ENCODE peak calls at places on chromosomes 6 and 20, in ten cellular contexts. J is mesendoderm, N is MM.1S, A is neural progenitor cell, D is colonic mucosa, F is GM23248, T is PC-3, Y is fibroblast of lung, G is IMR-90, E is endothelial cell of umbilical vein. U is an unnamed sample.

GRCh38 chr6:79466222-79466834 is 70.9 kb downstream of the LCA5 start:
- DNase-seq in J (peak), N (no peak), A (peak), D (no peak), F (peak), T (peak), Y (peak), G (peak), E (peak), U (no peak)

GRCh38 chr20:33481431-33481941 is 8.4 kb upstream of the CBFA2T2 start:
- DNase-seq in J (no peak), N (no peak), A (no peak), D (no peak), F (no peak), T (no peak), Y (no peak), G (no peak), E (no peak), U (no peak)

GRCh38 chr6:46917002-46917401 is 4.7 kb downstream of the ADGRF5 start:
- DNase-seq in J (no peak), N (no peak), A (no peak), D (no peak), F (no peak), T (no peak), Y (no peak), G (no peak), E (no peak), U (no peak)

GRCh38 chr6:63923139-63923739 is 287.6 kb downstream of the PHF3 start:
- DNase-seq in J (peak), N (peak), A (peak), D (no peak), F (peak), T (peak), Y (peak), G (peak), E (peak), U (no peak)

GRCh38 chr20:40080059-40080652 is 608.9 kb downstream of the MAFB start:
- DNase-seq in J (peak), N (no peak), A (no peak), D (no peak), F (no peak), T (no peak), Y (no peak), G (no peak), E (no peak), U (peak)

GRCh38 chr6:130373992-130374391 is 8.2 kb downstream of the TMEM200A start:
- DNase-seq in J (no peak), N (no peak), A (no peak), D (no peak), F (no peak), T (no peak), Y (no peak), G (no peak), E (no peak), U (no peak)

GRCh38 chr20:33963756-33964155 is 30.0 kb upstream of the RALY start:
- DNase-seq in J (no peak), N (peak), A (no peak), D (no peak), F (no peak), T (no peak), Y (no peak), G (no peak), E (no peak), U (no peak)

GRCh38 chr20:35329435-35330139 is 37.4 kb upstream of the FAM83C start:
- DNase-seq in J (peak), N (peak), A (peak), D (peak), F (peak), T (peak), Y (no peak), G (peak), E (no peak), U (peak)

GRCh38 chr20:11843289-11843688 is 74.4 kb upstream of the BTBD3 start:
- DNase-seq in J (no peak), N (no peak), A (no peak), D (no peak), F (no peak), T (no peak), Y (no peak), G (no peak), E (no peak), U (no peak)

GRCh38 chr20:7758436-7758835 is 181.8 kb downstream of the HAO1 start:
- DNase-seq in J (no peak), N (no peak), A (no peak), D (no peak), F (peak), T (no peak), Y (peak), G (no peak), E (no peak), U (no peak)

GRCh38 chr6:2665169-2666070 is 85.3 kb downstream of the MYLK4 start:
- DNase-seq in J (no peak), N (no peak), A (no peak), D (no peak), F (no peak), T (no peak), Y (peak), G (peak), E (no peak), U (no peak)

GRCh38 chr6:159833556-159833955 is 33.5 kb downstream of the PNLDC1 start:
- DNase-seq in J (no peak), N (no peak), A (no peak), D (no peak), F (peak), T (peak), Y (peak), G (peak), E (no peak), U (no peak)

GRCh38 chr6:158284340-158285210 is 27.7 kb upstream of the TULP4 start:
- DNase-seq in J (peak), N (peak), A (peak), D (no peak), F (peak), T (no peak), Y (peak), G (peak), E (no peak), U (peak)

GRCh38 chr6:2381872-2382661 is 136.7 kb upstream of the GMDS start:
- DNase-seq in J (no peak), N (no peak), A (no peak), D (no peak), F (no peak), T (no peak), Y (no peak), G (no peak), E (peak), U (no peak)

GRCh38 chr6:21845018-21845417 is 251.5 kb downstream of the SOX4 start:
- DNase-seq in J (no peak), N (no peak), A (peak), D (no peak), F (no peak), T (no peak), Y (no peak), G (no peak), E (peak), U (no peak)

GRCh38 chr20:326645-327031 is 1.3 kb downstream of the SOX12 start:
- DNase-seq in J (peak), N (peak), A (peak), D (no peak), F (peak), T (peak), Y (no peak), G (no peak), E (peak), U (peak)

GRCh38 chr6:16286151-16286522 is 47.8 kb downstream of the GMPR start:
- DNase-seq in J (peak), N (peak), A (peak), D (no peak), F (peak), T (peak), Y (peak), G (peak), E (peak), U (peak)

GRCh38 chr6:158374020-158374419 is 61.8 kb downstream of the TULP4 start:
- DNase-seq in J (no peak), N (no peak), A (no peak), D (no peak), F (no peak), T (no peak), Y (peak), G (peak), E (no peak), U (no peak)

GRCh38 chr6:16524380-16524707 is 236.9 kb downstream of the ATXN1 start:
- DNase-seq in J (no peak), N (no peak), A (no peak), D (no peak), F (peak), T (no peak), Y (peak), G (peak), E (no peak), U (no peak)

DNA sequence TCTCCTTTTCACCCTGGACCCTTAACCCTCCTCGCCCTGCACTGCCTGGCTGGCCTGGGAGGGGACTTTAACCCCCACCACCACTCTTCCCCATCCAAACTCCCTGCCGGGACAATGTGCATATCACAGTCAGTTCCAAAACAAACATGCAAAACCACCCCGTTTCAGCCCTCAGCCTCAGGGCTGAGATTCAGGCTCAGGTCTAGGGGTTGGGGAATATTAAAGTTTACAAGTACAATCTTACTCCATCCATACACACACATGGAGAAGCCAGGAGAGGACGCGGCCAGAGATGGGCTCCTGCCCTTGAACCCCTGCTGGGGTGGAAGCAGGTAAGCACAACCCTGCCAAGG is 534 bp downstream of the KIAA1755 start:
- DNase-seq in J (no peak), N (no peak), A (no peak), D (no peak), F (peak), T (no peak), Y (peak), G (no peak), E (no peak), U (no peak)
- H3K4me3 ChIP-seq in J (no peak), N (no peak), A (peak), D (peak), F (peak), T (no peak), Y (peak), G (peak), E (no peak), U (no peak)

GRCh38 chr20:50545123-50545522 is 34.9 kb downstream of the PTPN1 start:
- DNase-seq in J (no peak), N (no peak), A (no peak), D (no peak), F (no peak), T (no peak), Y (peak), G (no peak), E (no peak), U (no peak)

GRCh38 chr20:50538276-50538675 is 28.1 kb downstream of the PTPN1 start:
- DNase-seq in J (no peak), N (no peak), A (no peak), D (no peak), F (no peak), T (no peak), Y (no peak), G (no peak), E (peak), U (no peak)

GRCh38 chr20:50540620-50541605 is 30.7 kb downstream of the PTPN1 start:
- DNase-seq in J (peak), N (no peak), A (no peak), D (no peak), F (peak), T (peak), Y (peak), G (peak), E (peak), U (no peak)

GRCh38 chr20:50543326-50543725 is 33.1 kb downstream of the PTPN1 start:
- DNase-seq in J (no peak), N (no peak), A (no peak), D (no peak), F (no peak), T (no peak), Y (no peak), G (no peak), E (no peak), U (no peak)

GRCh38 chr20:50541606-50542041 is 31.4 kb downstream of the PTPN1 start:
- DNase-seq in J (no peak), N (no peak), A (no peak), D (no peak), F (no peak), T (no peak), Y (no peak), G (no peak), E (peak), U (no peak)
- H3K27ac ChIP-seq in J (no peak), N (no peak), A (no peak), D (no peak), F (peak), T (no peak), Y (peak), G (peak), E (peak), U (no peak)

GRCh38 chr6:26318459-26319404 is 46.3 kb upstream of the BTN3A2 start:
- DNase-seq in J (peak), N (no peak), A (no peak), D (no peak), F (no peak), T (no peak), Y (no peak), G (no peak), E (no peak), U (peak)
- H3K9ac ChIP-seq in J (peak), N (no peak), A (no peak), D (no peak), F (no peak), T (no peak), Y (no peak), G (no peak), E (no peak), U (no peak)

DNA sequence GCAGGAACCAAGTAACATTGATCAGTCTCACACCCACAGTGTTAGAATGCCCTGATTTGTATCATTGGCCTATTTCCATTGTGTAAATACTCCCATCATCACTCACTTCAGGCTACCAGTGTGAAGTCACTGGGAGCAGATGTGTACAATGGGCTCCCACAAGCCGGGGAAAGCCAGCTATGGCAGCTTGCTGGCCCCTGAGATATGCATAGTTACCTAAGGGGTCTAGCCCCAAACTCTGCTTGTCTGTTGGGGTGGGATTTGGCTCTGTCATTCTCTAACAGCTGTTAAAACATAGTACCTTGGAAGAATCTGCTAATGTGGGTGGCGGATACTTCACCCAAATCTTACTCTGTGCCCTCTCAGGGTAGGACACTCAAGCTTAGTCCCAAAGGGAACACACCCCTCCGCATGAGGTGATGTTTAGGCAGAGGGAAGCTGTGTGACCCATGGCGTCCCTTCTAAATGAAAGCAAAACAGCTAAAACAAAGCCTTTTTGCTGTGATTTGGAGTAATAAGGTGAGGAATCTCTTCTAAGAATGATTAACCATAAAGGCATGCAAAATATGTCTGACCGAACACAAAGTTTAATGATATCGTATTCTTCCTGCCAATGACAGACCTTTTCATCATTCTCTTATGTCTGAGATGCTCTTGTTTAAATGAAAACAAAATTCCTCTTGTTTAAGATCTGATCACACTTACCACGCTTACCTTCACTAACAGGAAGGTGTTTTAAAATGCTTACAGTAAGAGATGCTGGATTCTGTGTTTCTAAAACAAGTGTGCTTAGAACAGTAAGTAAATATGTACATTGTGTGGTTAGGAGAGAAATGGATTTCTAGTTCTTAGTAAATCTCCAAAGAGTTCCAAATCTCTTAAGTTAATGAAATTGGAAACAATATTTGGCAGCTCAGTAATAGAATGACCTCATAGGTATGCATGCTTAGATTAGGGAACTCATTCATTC is 46.0 kb upstream of the PXDC1 start:
- DNase-seq in J (peak), N (no peak), A (no peak), D (no peak), F (peak), T (peak), Y (peak), G (peak), E (peak), U (no peak)
- H3K4me3 ChIP-seq in J (no peak), N (no peak), A (no peak), D (no peak), F (peak), T (peak), Y (no peak), G (peak), E (no peak), U (no peak)

GRCh38 chr6:41699063-41699462 is 36.3 kb downstream of the TFEB start:
- DNase-seq in J (no peak), N (no peak), A (no peak), D (no peak), F (no peak), T (no peak), Y (no peak), G (no peak), E (no peak), U (no peak)
- H3K27ac ChIP-seq in J (no peak), N (no peak), A (no peak), D (no peak), F (peak), T (no peak), Y (peak), G (peak), E (peak), U (no peak)

GRCh38 chr6:31676904-31677303 is 4.0 kb downstream of the LY6G5C start:
- DNase-seq in J (no peak), N (no peak), A (no peak), D (no peak), F (peak), T (peak), Y (no peak), G (no peak), E (no peak), U (no peak)

GRCh38 chr6:31676322-31676903 is 4.5 kb downstream of the LY6G5C start:
- DNase-seq in J (no peak), N (no peak), A (no peak), D (no peak), F (no peak), T (no peak), Y (no peak), G (no peak), E (no peak), U (no peak)

GRCh38 chr6:31680226-31680840 is 534 bp downstream of the LY6G5C start:
- DNase-seq in J (no peak), N (no peak), A (no peak), D (no peak), F (no peak), T (no peak), Y (no peak), G (no peak), E (no peak), U (no peak)

GRCh38 chr6:31677955-31678354 is 2.9 kb downstream of the LY6G5C start:
- DNase-seq in J (no peak), N (no peak), A (no peak), D (no peak), F (no peak), T (no peak), Y (no peak), G (no peak), E (no peak), U (no peak)

DNA sequence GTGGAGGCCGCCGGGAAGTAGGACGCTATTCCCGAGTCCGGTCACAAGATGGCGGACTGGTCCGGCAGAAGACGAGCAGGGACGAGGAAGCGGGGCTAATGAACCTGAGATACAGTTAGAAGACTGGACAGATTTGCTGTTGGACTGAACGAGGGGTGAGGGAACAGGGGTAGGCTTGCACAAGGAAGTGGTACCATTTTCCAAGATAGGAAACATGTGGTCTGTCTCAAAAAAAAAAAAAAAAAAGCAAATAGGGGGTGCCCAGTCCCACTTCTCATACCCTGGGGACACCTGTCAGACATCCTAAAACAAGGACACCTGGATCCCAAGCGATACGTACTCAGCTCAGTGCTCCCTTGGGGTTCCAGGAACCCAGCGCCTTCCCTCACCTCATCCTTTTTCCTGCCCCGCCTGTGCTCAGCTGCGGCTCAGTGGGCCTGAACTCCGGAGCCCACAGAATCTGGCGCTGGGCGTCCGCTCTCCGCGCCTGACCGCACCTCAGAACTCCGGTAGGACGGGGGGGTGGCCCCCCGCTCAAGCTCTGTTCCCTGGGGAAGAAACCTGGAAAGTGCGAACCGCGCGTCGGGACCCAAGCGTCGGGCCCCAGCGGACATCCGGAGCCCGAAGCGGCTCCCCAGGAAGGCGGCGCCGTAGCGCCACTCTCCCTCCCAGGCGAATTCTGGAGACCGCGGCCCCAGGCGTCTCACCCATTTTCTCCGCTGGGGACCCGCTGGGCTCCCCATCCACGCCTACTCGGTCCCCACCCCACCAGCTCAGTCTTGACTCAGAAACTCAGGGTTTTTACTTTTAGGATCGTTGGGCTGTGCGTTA is at the start of gene LY6G5C:
- DNase-seq in J (peak), N (peak), A (peak), D (peak), F (peak), T (peak), Y (peak), G (peak), E (peak), U (peak)
- H3K9ac ChIP-seq in J (peak), N (peak), A (no peak), D (peak), F (peak), T (peak), Y (peak), G (peak), E (peak), U (peak)